ENCODE peak calls at places on chromosomes 5 and 9, in four cellular contexts. Y is H1, D is upper lobe of left lung, B is stomach. W is an unnamed sample.

GRCh38 chr9:131410051-131410491 is 16.2 kb downstream of the PRRC2B start:
- DNase-seq in Y (no peak), D (no peak), B (no peak), W (no peak)

GRCh38 chr5:80186634-80187033 is 69.2 kb downstream of the SERINC5 start:
- DNase-seq in Y (no peak), D (peak), B (peak), W (no peak)

GRCh38 chr9:81559741-81560140 is 129.6 kb downstream of the TLE1 start:
- DNase-seq in Y (no peak), D (no peak), B (no peak), W (no peak)

GRCh38 chr5:87430863-87431262 is 18.1 kb upstream of the CCNH start:
- DNase-seq in Y (no peak), D (no peak), B (no peak), W (no peak)

GRCh38 chr5:92927291-92927778 is 653.7 kb downstream of the NR2F1-AS1 start:
- DNase-seq in Y (no peak), D (no peak), B (no peak), W (no peak)

GRCh38 chr5:159448-160172 is 31.7 kb upstream of the LRRC14B start:
- DNase-seq in Y (no peak), D (peak), B (peak), W (peak)

GRCh38 chr5:1882337-1883119 is at the start of gene IRX4:
- DNase-seq in Y (no peak), D (no peak), B (no peak), W (peak)

GRCh38 chr5:145791866-145792265 is 43.3 kb downstream of the PRELID2 start:
- DNase-seq in Y (no peak), D (no peak), B (no peak), W (no peak)

GRCh38 chr9:83062653-83063527 is at the start of gene RASEF:
- DNase-seq in Y (peak), D (peak), B (peak), W (peak)

GRCh38 chr9:84615574-84615973 is 54.0 kb upstream of the NTRK2 start:
- DNase-seq in Y (no peak), D (no peak), B (no peak), W (no peak)

GRCh38 chr9:4424891-4425290 is 65.4 kb upstream of the SLC1A1 start:
- DNase-seq in Y (no peak), D (no peak), B (no peak), W (no peak)

GRCh38 chr5:155402927-155403645 is 389.5 kb downstream of the KIF4B start:
- DNase-seq in Y (no peak), D (no peak), B (no peak), W (no peak)

GRCh38 chr5:143738415-143739401 is 73.3 kb upstream of the HMHB1 start:
- DNase-seq in Y (no peak), D (no peak), B (no peak), W (no peak)

DNA sequence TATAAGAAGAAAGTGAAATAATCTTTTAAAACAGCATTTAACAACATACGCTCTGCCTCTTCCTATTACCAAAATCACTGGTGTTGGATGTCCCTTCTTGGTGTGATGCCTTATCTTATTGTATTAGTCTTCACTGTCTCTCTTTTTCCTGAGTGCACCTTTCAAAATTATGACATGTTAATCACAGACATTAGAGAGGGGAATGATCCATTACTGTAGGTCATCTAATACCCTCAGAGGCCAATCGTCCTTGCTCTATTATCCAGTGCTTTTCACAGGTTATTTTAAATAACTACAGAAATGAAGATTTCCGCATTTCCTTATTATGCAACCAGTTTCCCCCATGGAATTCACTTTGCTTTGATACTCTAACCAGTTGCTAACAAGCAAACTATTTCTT is 1292.7 kb downstream of the MAT2B start:
- DNase-seq in Y (no peak), D (no peak), B (no peak), W (no peak)
- TF ChIP-seq POLR2AphosphoS5 in Y (no peak), D (no peak), B (no peak), W (no peak)

GRCh38 chr5:136058031-136058971 is 29.5 kb downstream of the TGFBI start:
- DNase-seq in Y (no peak), D (peak), B (peak), W (peak)

GRCh38 chr5:136056336-136056735 is 27.5 kb downstream of the TGFBI start:
- DNase-seq in Y (no peak), D (no peak), B (no peak), W (no peak)

GRCh38 chr5:136058972-136059354 is 30.2 kb downstream of the TGFBI start:
- DNase-seq in Y (no peak), D (peak), B (no peak), W (no peak)

GRCh38 chr5:136056771-136057335 is 28.1 kb downstream of the TGFBI start:
- DNase-seq in Y (no peak), D (no peak), B (no peak), W (peak)

DNA sequence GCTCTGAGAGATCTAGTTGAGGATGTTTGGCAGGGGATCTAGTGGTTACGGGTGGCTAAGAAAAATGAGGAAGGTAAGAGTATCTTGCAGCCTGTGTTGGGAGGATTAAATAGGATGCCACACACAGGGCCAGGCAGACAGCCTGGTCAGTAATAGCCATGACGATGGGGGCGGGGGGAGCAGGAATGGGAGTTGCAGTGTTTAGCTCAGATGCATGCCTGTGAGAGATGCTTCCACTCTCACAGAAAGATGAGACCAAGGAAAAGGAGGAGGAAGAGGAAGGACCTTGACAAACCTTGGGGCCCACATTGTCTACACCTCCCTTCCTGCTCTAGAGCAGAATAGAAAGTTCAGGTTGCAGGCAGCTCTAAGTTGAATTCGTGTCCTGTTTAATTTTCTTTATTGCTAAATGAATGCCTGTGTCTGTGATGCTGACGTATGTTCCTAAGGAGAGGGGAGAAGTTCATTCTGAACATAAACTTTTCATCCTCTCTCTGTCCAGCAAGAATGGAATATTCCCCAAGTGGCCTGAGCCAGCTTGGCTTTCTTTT is 28.7 kb downstream of the TGFBI start:
- DNase-seq in Y (no peak), D (no peak), B (no peak), W (peak)
- TF ChIP-seq POLR2AphosphoS5 in Y (no peak), D (no peak), B (no peak), W (no peak)

GRCh38 chr9:134895849-134896833 is 15.5 kb downstream of the FCN2 start:
- DNase-seq in Y (no peak), D (peak), B (peak), W (no peak)
- TF ChIP-seq POLR2AphosphoS5 in Y (no peak), D (peak), B (no peak), W (peak)

GRCh38 chr5:158801286-158801685 is 298.4 kb downstream of the EBF1 start:
- DNase-seq in Y (no peak), D (no peak), B (no peak), W (no peak)
- TF ChIP-seq POLR2AphosphoS5 in Y (no peak), D (no peak), B (no peak), W (no peak)

GRCh38 chr5:4561403-4561802 is 578.7 kb upstream of the ADAMTS16 start:
- DNase-seq in Y (no peak), D (no peak), B (no peak), W (no peak)

DNA sequence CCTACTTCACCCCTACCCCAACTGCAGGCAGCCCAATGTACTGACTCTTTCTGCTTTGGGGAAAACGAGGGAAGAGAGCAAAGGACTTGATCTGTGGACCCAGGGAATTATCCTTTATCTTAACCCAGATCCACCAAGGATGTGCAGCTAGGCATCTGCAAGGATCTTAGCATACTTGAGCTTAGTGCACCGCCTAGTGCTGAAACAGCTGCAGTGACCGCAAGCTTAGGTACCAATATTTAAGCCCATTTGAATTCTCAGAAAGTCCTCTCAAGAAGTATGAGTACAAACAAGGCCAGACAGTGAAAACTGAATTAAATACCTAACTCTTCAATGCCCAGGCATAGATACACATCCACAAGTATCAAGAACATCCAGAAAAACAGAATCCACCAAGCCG is 576.7 kb upstream of the ADAMTS16 start:
- DNase-seq in Y (peak), D (no peak), B (no peak), W (no peak)
- TF ChIP-seq POLR2AphosphoS5 in Y (no peak), D (no peak), B (no peak), W (no peak)

DNA sequence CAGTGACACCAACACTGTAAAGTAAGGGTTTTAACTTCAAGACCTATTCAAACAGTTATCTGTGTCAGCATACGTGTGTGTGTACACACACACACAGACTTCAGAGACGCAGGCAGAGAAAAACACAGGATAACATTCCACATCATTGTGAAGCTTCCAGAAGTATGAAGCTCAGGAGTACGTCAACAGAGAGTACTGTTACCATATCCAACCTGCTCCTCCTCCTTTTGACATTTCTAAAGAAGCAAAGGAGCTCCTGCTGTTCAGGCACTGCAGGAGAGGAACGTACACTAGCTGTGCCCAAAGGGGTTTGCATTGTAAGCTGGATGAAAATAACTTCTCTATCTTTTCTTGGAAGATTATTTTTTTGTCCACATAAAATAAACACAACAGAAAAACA is 180.7 kb downstream of the MEF2C start:
- DNase-seq in Y (no peak), D (no peak), B (no peak), W (no peak)
- TF ChIP-seq POLR2AphosphoS5 in Y (no peak), D (no peak), B (no peak), W (no peak)